ENCODE peak calls at places on chromosomes 6 and 20, in six cellular contexts. J is H9, Y is tibial artery, Z is thyroid gland, A is A549, X is GM13976. G is an unnamed sample.

GRCh38 chr6:40695750-40696415 is 108.7 kb upstream of the LRFN2 start:
- DNase-seq in Z (peak), A (no peak), X (no peak), Y (no peak), J (no peak), G (no peak)

GRCh38 chr6:137736048-137736846 is 130.8 kb upstream of the TNFAIP3 start:
- DNase-seq in Y (no peak), Z (peak), X (peak), A (no peak), J (no peak), G (no peak)

GRCh38 chr6:5990776-5991175 is 15.9 kb downstream of the NRN1 start:
- DNase-seq in Y (no peak), Z (no peak), J (no peak), X (no peak), A (no peak), G (no peak)

GRCh38 chr20:45469336-45470261 is at the start of gene WFDC2:
- DNase-seq in Y (no peak), Z (peak), J (peak), A (no peak), X (no peak), G (no peak)

GRCh38 chr6:46312657-46313056 is 141.9 kb upstream of the ENPP5 start:
- DNase-seq in J (no peak), X (no peak), Z (peak), Y (no peak), A (no peak), G (no peak)

GRCh38 chr6:170404697-170405096 is 98.1 kb downstream of the FAM120B start:
- DNase-seq in J (no peak), X (no peak), Y (no peak), A (no peak), Z (no peak), G (no peak)

GRCh38 chr20:60586417-60587105 is 628.3 kb downstream of the CDH26 start:
- DNase-seq in Y (no peak), A (no peak), Z (no peak), X (no peak), J (no peak), G (peak)

GRCh38 chr20:37501940-37502339 is 19.1 kb upstream of the NNAT start:
- DNase-seq in Z (no peak), A (peak), Y (no peak), X (no peak), J (peak), G (no peak)

GRCh38 chr6:116945809-116946208 is 68.8 kb downstream of the RFX6 start:
- DNase-seq in X (no peak), A (no peak), Z (no peak), J (no peak), Y (no peak), G (no peak)

GRCh38 chr20:15951711-15952110 is 621.5 kb downstream of the KIF16B start:
- DNase-seq in X (no peak), A (no peak), Z (no peak), J (no peak), Y (no peak), G (no peak)

GRCh38 chr6:68159433-68159832 is 475.6 kb upstream of the ADGRB3 start:
- DNase-seq in Z (no peak), Y (no peak), A (no peak), X (peak), J (no peak), G (no peak)

GRCh38 chr6:81787313-81788068 is 35.0 kb upstream of the TENT5A start:
- DNase-seq in Y (no peak), X (no peak), J (no peak), Z (no peak), A (peak), G (no peak)

GRCh38 chr20:11170565-11170964 is 496.8 kb upstream of the JAG1 start:
- DNase-seq in Y (no peak), X (no peak), A (no peak), J (no peak), Z (no peak), G (no peak)

GRCh38 chr6:56887086-56887485 is 67.8 kb upstream of the BEND6 start:
- DNase-seq in Z (no peak), J (no peak), A (no peak), Y (no peak), X (no peak), G (no peak)

GRCh38 chr6:137811121-137811911 is 55.7 kb upstream of the TNFAIP3 start:
- DNase-seq in J (no peak), X (peak), Z (peak), Y (peak), A (peak), G (peak)

GRCh38 chr20:45346851-45347250 is 1.4 kb downstream of the SDC4 start:
- DNase-seq in A (no peak), X (no peak), Z (no peak), J (no peak), Y (no peak), G (no peak)

GRCh38 chr20:60199866-60200265 is 241.6 kb downstream of the CDH26 start:
- DNase-seq in J (no peak), X (no peak), Z (no peak), Y (no peak), A (no peak), G (no peak)

GRCh38 chr6:83199173-83199864 is 6.2 kb downstream of the RWDD2A start:
- DNase-seq in A (no peak), Z (no peak), J (no peak), X (no peak), Y (no peak), G (no peak)

GRCh38 chr6:115708850-115709249 is 351.8 kb downstream of the FRK start:
- DNase-seq in X (no peak), Z (no peak), A (no peak), J (no peak), Y (no peak), G (no peak)

GRCh38 chr6:41464481-41464880 is 81.7 kb upstream of the FOXP4 start:
- DNase-seq in Y (no peak), A (no peak), Z (no peak), X (no peak), J (no peak), G (no peak)

GRCh38 chr6:161374971-161375873 is 101.4 kb upstream of the AGPAT4 start:
- DNase-seq in J (peak), X (no peak), Y (peak), A (peak), Z (peak), G (peak)

GRCh38 chr6:41580690-41581089 is 34.5 kb downstream of the FOXP4 start:
- DNase-seq in A (no peak), X (no peak), J (no peak), Z (no peak), Y (no peak), G (no peak)

GRCh38 chr6:133887478-133887877 is 1.4 kb upstream of the TCF21 start:
- DNase-seq in J (no peak), Y (no peak), A (no peak), Z (no peak), X (no peak), G (no peak)

GRCh38 chr6:152984387-152984872 is 1.6 kb upstream of the FBXO5 start:
- DNase-seq in Z (no peak), X (peak), Y (no peak), A (no peak), J (no peak), G (no peak)

GRCh38 chr20:31824554-31825313 is 5.6 kb downstream of the MYLK2 start:
- DNase-seq in Z (no peak), J (no peak), Y (no peak), X (no peak), A (no peak), G (no peak)

GRCh38 chr6:47153066-47153755 is 111.1 kb upstream of the ADGRF1 start:
- DNase-seq in X (no peak), J (no peak), Y (no peak), Z (no peak), A (peak), G (no peak)

GRCh38 chr6:38508286-38508685 is 131.4 kb downstream of the BTBD9 start:
- DNase-seq in A (no peak), Y (no peak), Z (no peak), J (no peak), X (no peak), G (no peak)

GRCh38 chr20:52859156-52859887 is 112.8 kb upstream of the TSHZ2 start:
- DNase-seq in Y (no peak), A (no peak), J (peak), X (no peak), Z (peak), G (peak)

GRCh38 chr20:54642733-54643667 is 167.6 kb downstream of the DOK5 start:
- DNase-seq in A (no peak), Z (no peak), Y (no peak), J (no peak), X (no peak), G (no peak)

GRCh38 chr20:38894091-38894847 is 31.9 kb upstream of the FAM83D start:
- DNase-seq in Y (no peak), A (peak), Z (no peak), X (peak), J (no peak), G (peak)

GRCh38 chr20:61886721-61887658 is 178.7 kb downstream of the TAF4 start:
- DNase-seq in Z (peak), Y (no peak), J (peak), A (peak), X (peak), G (no peak)

GRCh38 chr20:33925867-33926266 is 67.8 kb upstream of the RALY start:
- DNase-seq in Y (no peak), J (no peak), Z (no peak), A (no peak), X (no peak), G (no peak)

GRCh38 chr6:152356016-152356415 is 281.1 kb downstream of the SYNE1 start:
- DNase-seq in Y (no peak), J (no peak), Z (no peak), A (no peak), X (no peak), G (no peak)

GRCh38 chr6:138499303-138499991 is at the start of gene NHSL1:
- DNase-seq in Y (no peak), A (no peak), Z (no peak), J (no peak), X (no peak), G (no peak)

GRCh38 chr6:139148557-139149220 is 13.8 kb downstream of the HECA start:
- DNase-seq in J (no peak), X (no peak), A (no peak), Z (no peak), Y (no peak), G (no peak)

GRCh38 chr6:2127484-2127911 is 117.9 kb downstream of the GMDS start:
- DNase-seq in X (peak), J (no peak), A (no peak), Z (no peak), Y (peak), G (peak)

GRCh38 chr20:57654998-57655811 is 35.0 kb upstream of the ZBP1 start:
- DNase-seq in Y (no peak), Z (no peak), J (peak), X (peak), A (no peak), G (peak)

GRCh38 chr20:35562541-35563110 is 20.7 kb downstream of the ERGIC3 start:
- DNase-seq in A (no peak), X (no peak), Y (no peak), J (no peak), Z (no peak), G (no peak)

GRCh38 chr20:64119301-64119680 is 11.9 kb upstream of the NPBWR2 start:
- DNase-seq in A (peak), J (no peak), Z (no peak), X (no peak), Y (no peak), G (no peak)

DNA sequence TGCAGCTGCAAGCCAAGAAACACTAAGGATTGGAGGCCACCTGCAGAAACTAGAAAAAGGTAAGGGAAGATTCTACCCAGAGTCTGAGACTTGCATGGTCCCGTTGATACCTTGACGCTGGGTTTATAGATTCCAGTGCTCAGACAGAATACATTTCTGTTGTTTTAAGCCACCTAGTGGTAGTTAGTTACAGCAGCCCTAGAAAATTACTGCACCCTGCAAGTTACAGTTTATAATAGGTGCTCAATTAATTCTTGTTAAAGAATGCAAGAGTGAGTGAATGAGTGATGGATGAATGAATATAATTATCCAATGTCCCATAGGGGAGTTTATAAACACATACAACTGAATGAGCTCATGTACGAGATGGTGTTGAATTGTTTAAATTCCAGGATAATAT is 453.1 kb upstream of the SLC35B3 start:
- DNase-seq in Y (no peak), X (peak), A (peak), Z (no peak), J (no peak), G (no peak)
- TF ChIP-seq CTCF in Y (no peak), X (no peak), A (no peak), Z (no peak), J (peak), G (peak)

GRCh38 chr6:16936893-16937292 is 165.0 kb upstream of the STMND1 start:
- DNase-seq in Y (no peak), A (no peak), Z (no peak), J (no peak), X (no peak), G (no peak)
- TF ChIP-seq CTCF in Y (no peak), A (no peak), Z (no peak), J (no peak), X (no peak), G (no peak)

DNA sequence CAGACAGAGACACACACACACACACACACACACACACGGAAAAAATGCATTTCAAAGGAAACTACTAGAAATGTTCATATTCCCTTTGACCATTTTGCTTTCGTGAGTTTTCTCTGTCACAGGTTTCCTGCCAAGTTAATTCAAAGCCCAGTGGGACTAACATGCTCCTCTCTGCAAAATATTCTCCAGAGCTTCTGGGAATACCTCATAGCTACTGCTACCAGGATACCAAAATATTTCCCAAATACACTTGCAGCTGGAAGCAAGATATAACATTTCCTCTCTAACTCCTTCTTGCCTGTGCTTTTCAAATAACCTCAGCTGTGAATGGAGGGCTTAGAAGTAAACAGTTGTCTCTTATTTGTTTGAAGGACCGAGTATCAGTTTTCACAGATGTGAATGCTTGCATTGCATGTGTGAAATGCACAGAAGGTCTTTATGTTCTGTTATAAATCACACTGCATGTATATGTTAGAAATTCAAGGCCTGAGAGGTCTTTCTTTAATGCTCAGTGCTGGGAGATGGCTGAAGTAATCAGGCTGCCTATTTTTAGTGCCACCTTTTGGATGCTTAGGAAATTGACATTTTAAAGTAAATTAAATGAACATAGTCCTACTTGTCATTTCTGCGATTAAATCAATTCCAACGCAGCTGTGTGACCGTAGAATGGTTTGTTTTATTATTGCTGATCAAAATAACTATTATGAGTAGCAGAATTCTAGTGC is 8.7 kb upstream of the FAM209A start:
- DNase-seq in J (no peak), X (no peak), Y (no peak), Z (no peak), A (no peak), G (no peak)
- TF ChIP-seq CTCF in J (peak), X (peak), Y (no peak), Z (no peak), A (peak), G (no peak)

GRCh38 chr6:44630125-44631028 is 242.9 kb downstream of the CDC5L start:
- DNase-seq in A (peak), Y (no peak), Z (peak), J (peak), X (peak), G (no peak)
- TF ChIP-seq CTCF in A (peak), Y (no peak), Z (no peak), J (peak), X (peak), G (peak)

GRCh38 chr20:51457281-51457932 is 85.1 kb downstream of the NFATC2 start:
- DNase-seq in X (no peak), Y (peak), J (no peak), A (peak), Z (peak), G (peak)
- TF ChIP-seq CTCF in X (no peak), Y (no peak), J (no peak), A (no peak), Z (no peak), G (no peak)

G was measured in heart left ventricle.